ENCODE peak calls at places on chromosomes 1 and 21, in six cellular contexts. One of them, this sample, is unnamed.

GRCh38 chr1:17250601-17251000 is 1.7 kb downstream of the PADI3 start:
- DNase-seq in IMR-90: no peak
- DNase-seq in mesenchymal stem cell: no peak
- DNase-seq in trophoblast cell: no peak
- DNase-seq in H9: no peak
- DNase-seq in neuronal stem cell: no peak
- DNase-seq in this sample: no peak

GRCh38 chr1:24562625-24563024 is 6.7 kb downstream of the NCMAP start:
- DNase-seq in IMR-90: no peak
- DNase-seq in mesenchymal stem cell: no peak
- DNase-seq in trophoblast cell: no peak
- DNase-seq in H9: no peak
- DNase-seq in neuronal stem cell: no peak
- DNase-seq in this sample: no peak

GRCh38 chr1:155326020-155326526 is 5.4 kb downstream of the RUSC1 start:
- DNase-seq in IMR-90: no peak
- DNase-seq in mesenchymal stem cell: no peak
- DNase-seq in trophoblast cell: no peak
- DNase-seq in H9: no peak
- DNase-seq in neuronal stem cell: no peak
- DNase-seq in this sample: no peak

GRCh38 chr1:94646151-94646643 is 104.6 kb upstream of the F3 start:
- DNase-seq in IMR-90: peak
- DNase-seq in mesenchymal stem cell: peak
- DNase-seq in trophoblast cell: peak
- DNase-seq in H9: no peak
- DNase-seq in neuronal stem cell: no peak
- DNase-seq in this sample: no peak

GRCh38 chr1:89965203-89965900 is 29.6 kb upstream of the ZNF326 start:
- DNase-seq in IMR-90: no peak
- DNase-seq in mesenchymal stem cell: peak
- DNase-seq in trophoblast cell: no peak
- DNase-seq in H9: no peak
- DNase-seq in neuronal stem cell: no peak
- DNase-seq in this sample: no peak

GRCh38 chr1:20087668-20088067 is 17.7 kb downstream of the PLA2G5 start:
- DNase-seq in IMR-90: no peak
- DNase-seq in mesenchymal stem cell: no peak
- DNase-seq in trophoblast cell: no peak
- DNase-seq in H9: no peak
- DNase-seq in neuronal stem cell: no peak
- DNase-seq in this sample: no peak

GRCh38 chr1:233473549-233474204 is 140.2 kb upstream of the KCNK1 start:
- DNase-seq in IMR-90: no peak
- DNase-seq in mesenchymal stem cell: no peak
- DNase-seq in trophoblast cell: no peak
- DNase-seq in H9: no peak
- DNase-seq in neuronal stem cell: no peak
- DNase-seq in this sample: no peak

GRCh38 chr1:47569681-47570470 is 132.0 kb downstream of the FOXD2 start:
- DNase-seq in IMR-90: peak
- DNase-seq in mesenchymal stem cell: peak
- DNase-seq in trophoblast cell: peak
- DNase-seq in H9: peak
- DNase-seq in neuronal stem cell: no peak
- DNase-seq in this sample: no peak

GRCh38 chr1:158803681-158804080 is 22.7 kb upstream of the OR6N2 start:
- DNase-seq in IMR-90: no peak
- DNase-seq in mesenchymal stem cell: no peak
- DNase-seq in trophoblast cell: no peak
- DNase-seq in H9: no peak
- DNase-seq in neuronal stem cell: no peak
- DNase-seq in this sample: no peak

GRCh38 chr1:211332036-211332616 is 5.5 kb downstream of the TRAF5 start:
- DNase-seq in IMR-90: no peak
- DNase-seq in mesenchymal stem cell: no peak
- DNase-seq in trophoblast cell: no peak
- DNase-seq in H9: peak
- DNase-seq in neuronal stem cell: no peak
- DNase-seq in this sample: no peak

GRCh38 chr21:31731112-31731801 is 661 bp downstream of the SCAF4 start:
- DNase-seq in IMR-90: no peak
- DNase-seq in mesenchymal stem cell: no peak
- DNase-seq in trophoblast cell: peak
- DNase-seq in H9: peak
- DNase-seq in neuronal stem cell: peak
- DNase-seq in this sample: no peak

GRCh38 chr1:18324246-18324645 is 156.5 kb upstream of the KLHDC7A start:
- DNase-seq in IMR-90: no peak
- DNase-seq in mesenchymal stem cell: no peak
- DNase-seq in trophoblast cell: peak
- DNase-seq in H9: peak
- DNase-seq in neuronal stem cell: no peak
- DNase-seq in this sample: peak

GRCh38 chr1:150549496-150550221 is 451 bp downstream of the ADAMTSL4 start:
- DNase-seq in IMR-90: no peak
- DNase-seq in mesenchymal stem cell: peak
- DNase-seq in trophoblast cell: peak
- DNase-seq in H9: peak
- DNase-seq in neuronal stem cell: no peak
- DNase-seq in this sample: no peak

GRCh38 chr21:37670883-37671282 is 245.4 kb downstream of the KCNJ6 start:
- DNase-seq in IMR-90: peak
- DNase-seq in mesenchymal stem cell: peak
- DNase-seq in trophoblast cell: peak
- DNase-seq in H9: no peak
- DNase-seq in neuronal stem cell: no peak
- DNase-seq in this sample: no peak

GRCh38 chr1:100896481-100896982 is 642 bp downstream of the SLC30A7 start:
- DNase-seq in IMR-90: peak
- DNase-seq in mesenchymal stem cell: peak
- DNase-seq in trophoblast cell: peak
- DNase-seq in H9: peak
- DNase-seq in neuronal stem cell: no peak
- DNase-seq in this sample: peak

GRCh38 chr1:147630022-147630421 is 40.3 kb downstream of the ACP6 start:
- DNase-seq in IMR-90: no peak
- DNase-seq in mesenchymal stem cell: no peak
- DNase-seq in trophoblast cell: no peak
- DNase-seq in H9: no peak
- DNase-seq in neuronal stem cell: no peak
- DNase-seq in this sample: no peak
- H3K14ac ChIP-seq in IMR-90: no peak
- H3K14ac ChIP-seq in mesenchymal stem cell: no peak
- H3K14ac ChIP-seq in trophoblast cell: no peak
- H3K14ac ChIP-seq in H9: no peak
- H3K14ac ChIP-seq in neuronal stem cell: no peak
- H3K14ac ChIP-seq in this sample: no peak

DNA sequence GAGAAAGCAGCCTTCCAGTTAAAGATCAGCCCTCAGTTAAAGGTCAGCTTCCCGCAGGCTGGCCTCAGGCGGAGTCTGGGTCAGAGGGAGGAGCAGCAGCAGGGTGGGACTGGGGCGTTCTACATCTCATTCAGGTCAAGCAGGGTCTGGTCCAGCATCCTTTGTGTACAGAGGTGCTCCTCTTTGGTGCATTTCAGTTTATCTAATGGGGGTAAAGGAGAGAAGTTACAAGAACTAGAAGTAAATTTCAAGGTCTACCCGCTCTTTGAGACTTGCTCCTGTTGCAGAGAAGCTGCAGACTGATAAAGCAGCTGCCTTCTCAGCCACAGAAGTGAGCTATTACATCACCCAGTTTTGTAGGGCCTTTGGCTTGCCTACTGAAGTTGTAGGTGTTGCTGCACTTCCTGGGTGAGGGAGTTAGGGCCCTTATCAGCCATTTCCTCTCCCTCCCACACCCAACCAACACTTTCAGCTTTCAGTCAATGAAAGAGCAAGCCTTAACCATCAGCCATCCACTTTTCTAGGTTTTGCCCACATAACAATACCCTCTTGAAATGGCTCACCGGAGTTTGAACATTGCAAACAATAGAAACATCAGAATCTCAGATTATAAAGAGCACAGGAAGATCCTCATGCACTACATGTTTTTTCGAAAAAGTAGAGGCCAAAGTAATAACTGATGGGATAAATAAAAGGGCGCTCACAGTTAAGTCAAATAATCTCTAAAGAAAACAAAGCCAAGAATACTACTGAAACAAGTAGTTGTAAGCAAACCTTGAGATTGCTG is 2.8 kb upstream of the NUP210L start:
- DNase-seq in IMR-90: peak
- DNase-seq in mesenchymal stem cell: no peak
- DNase-seq in trophoblast cell: peak
- DNase-seq in H9: no peak
- DNase-seq in neuronal stem cell: peak
- DNase-seq in this sample: no peak
- H3K27ac ChIP-seq in IMR-90: peak
- H3K27ac ChIP-seq in mesenchymal stem cell: no peak
- H3K27ac ChIP-seq in trophoblast cell: no peak
- H3K27ac ChIP-seq in H9: no peak
- H3K27ac ChIP-seq in neuronal stem cell: peak
- H3K27ac ChIP-seq in this sample: peak

GRCh38 chr1:2274231-2274967 is 46.3 kb downstream of the SKI start:
- DNase-seq in IMR-90: no peak
- DNase-seq in mesenchymal stem cell: no peak
- DNase-seq in trophoblast cell: no peak
- DNase-seq in H9: no peak
- DNase-seq in neuronal stem cell: no peak
- DNase-seq in this sample: no peak
- H3K14ac ChIP-seq in IMR-90: no peak
- H3K14ac ChIP-seq in mesenchymal stem cell: no peak
- H3K14ac ChIP-seq in trophoblast cell: no peak
- H3K14ac ChIP-seq in H9: no peak
- H3K14ac ChIP-seq in neuronal stem cell: peak
- H3K14ac ChIP-seq in this sample: no peak

DNA sequence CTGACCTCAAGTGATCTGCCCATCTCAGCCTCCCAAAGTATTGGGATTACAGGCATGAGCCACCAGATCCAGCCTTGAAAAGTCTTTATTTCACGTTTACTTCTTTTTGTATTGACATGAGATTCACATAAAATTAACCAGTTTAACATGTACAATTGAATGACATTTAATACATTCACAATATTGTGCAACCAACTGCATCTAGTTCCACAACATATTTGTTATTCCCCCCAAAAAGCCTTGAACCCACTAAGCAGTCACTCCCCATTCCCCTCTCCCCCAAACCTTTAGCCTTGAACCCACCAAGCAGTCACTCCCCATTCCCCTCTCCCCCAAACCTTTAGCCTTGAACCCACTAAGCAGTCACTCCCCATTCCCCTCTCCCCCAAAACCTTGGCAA is 62.0 kb downstream of the ACBD6 start:
- DNase-seq in IMR-90: no peak
- DNase-seq in mesenchymal stem cell: no peak
- DNase-seq in trophoblast cell: no peak
- DNase-seq in H9: no peak
- DNase-seq in neuronal stem cell: no peak
- DNase-seq in this sample: no peak
- H3K27ac ChIP-seq in IMR-90: no peak
- H3K27ac ChIP-seq in mesenchymal stem cell: no peak
- H3K27ac ChIP-seq in trophoblast cell: no peak
- H3K27ac ChIP-seq in H9: no peak
- H3K27ac ChIP-seq in neuronal stem cell: no peak
- H3K27ac ChIP-seq in this sample: no peak

GRCh38 chr1:55912438-55912837 is 666.9 kb downstream of the PLPP3 start:
- DNase-seq in IMR-90: no peak
- DNase-seq in mesenchymal stem cell: no peak
- DNase-seq in trophoblast cell: no peak
- DNase-seq in H9: no peak
- DNase-seq in neuronal stem cell: no peak
- DNase-seq in this sample: no peak
- H3K14ac ChIP-seq in IMR-90: no peak
- H3K14ac ChIP-seq in mesenchymal stem cell: no peak
- H3K14ac ChIP-seq in trophoblast cell: no peak
- H3K14ac ChIP-seq in H9: no peak
- H3K14ac ChIP-seq in neuronal stem cell: no peak
- H3K14ac ChIP-seq in this sample: no peak

DNA sequence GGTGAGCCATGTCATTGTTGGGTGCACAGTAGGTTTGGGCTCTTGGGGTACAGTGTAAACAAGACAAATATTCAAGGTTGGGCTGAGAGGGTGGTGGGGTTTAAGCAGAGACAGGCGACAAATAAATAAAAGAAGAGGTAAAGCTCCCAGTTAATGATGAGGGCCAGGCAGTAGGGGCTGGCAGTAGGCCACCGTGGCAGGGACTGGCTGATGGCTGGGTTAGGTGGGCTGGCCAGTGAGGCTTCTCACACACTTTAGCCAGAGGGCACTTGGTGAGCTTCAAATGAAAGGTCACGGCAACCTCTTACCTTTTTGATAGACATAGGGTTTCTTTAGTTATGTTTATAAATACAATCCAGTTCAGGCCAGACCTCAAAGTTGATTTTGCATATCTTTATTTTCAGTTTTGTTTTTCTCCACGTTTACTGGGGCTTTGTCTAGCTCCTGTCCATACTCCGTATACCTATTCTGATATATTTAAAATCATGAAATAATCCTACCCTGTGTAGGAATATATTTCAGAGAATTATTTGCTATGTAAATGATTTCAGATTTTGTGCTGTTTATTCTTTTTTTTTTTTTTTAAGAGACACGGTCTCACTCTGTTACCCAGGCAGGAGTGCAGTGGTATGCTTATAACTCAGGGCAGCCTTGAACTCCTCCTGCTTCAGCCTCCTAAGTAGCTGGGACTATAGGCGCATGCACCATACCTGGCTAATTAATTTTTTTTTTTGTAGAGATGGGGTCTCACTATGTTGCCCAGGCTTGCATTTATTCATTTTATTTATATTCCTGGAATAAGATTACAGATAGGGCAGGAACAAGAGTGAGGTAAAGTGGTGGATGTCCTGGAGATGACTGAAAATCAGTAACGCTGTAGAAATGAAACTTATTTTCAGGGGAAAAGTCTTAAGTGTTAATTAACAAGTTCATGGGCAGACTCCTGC is 122.7 kb downstream of the RYR2 start:
- DNase-seq in IMR-90: no peak
- DNase-seq in mesenchymal stem cell: no peak
- DNase-seq in trophoblast cell: no peak
- DNase-seq in H9: no peak
- DNase-seq in neuronal stem cell: no peak
- DNase-seq in this sample: no peak
- H3K27ac ChIP-seq in IMR-90: no peak
- H3K27ac ChIP-seq in mesenchymal stem cell: no peak
- H3K27ac ChIP-seq in trophoblast cell: no peak
- H3K27ac ChIP-seq in H9: no peak
- H3K27ac ChIP-seq in neuronal stem cell: no peak
- H3K27ac ChIP-seq in this sample: no peak

DNA sequence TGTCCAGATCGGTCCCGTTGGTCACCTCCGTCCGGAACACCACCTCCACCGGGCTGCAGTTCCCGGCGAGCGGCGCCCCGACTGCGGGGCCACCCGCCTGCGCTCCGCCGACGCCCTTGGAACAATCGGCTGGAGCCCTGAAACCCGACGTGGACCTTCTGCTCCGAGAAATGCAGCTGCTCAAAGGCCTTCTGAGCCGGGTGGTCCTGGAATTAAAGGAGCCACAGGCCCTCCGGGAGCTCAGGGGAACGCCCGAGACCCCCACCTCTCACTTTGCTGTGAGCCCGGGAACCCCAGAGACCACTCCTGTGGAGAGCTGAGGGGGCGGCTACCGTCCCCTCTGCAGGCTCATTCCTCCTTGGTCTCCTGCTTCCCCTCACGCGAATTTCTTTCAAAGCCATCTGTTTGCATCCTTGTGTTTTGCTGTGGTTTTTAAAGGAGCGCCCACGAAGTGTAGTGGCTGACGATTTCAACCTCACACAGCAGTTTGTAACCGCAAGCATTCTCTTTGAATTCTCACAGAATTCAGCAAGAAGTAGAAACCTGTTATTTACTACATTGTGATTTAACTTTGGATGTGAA is 6.1 kb downstream of the FCRLB start:
- DNase-seq in IMR-90: peak
- DNase-seq in mesenchymal stem cell: peak
- DNase-seq in trophoblast cell: no peak
- DNase-seq in H9: no peak
- DNase-seq in neuronal stem cell: no peak
- DNase-seq in this sample: no peak
- H3K14ac ChIP-seq in IMR-90: peak
- H3K14ac ChIP-seq in mesenchymal stem cell: no peak
- H3K14ac ChIP-seq in trophoblast cell: peak
- H3K14ac ChIP-seq in H9: peak
- H3K14ac ChIP-seq in neuronal stem cell: no peak
- H3K14ac ChIP-seq in this sample: no peak